ENCODE peak calls at places on chromosomes 11 and 22, in ten cellular contexts. Q is GM12891, Y is NB4, F is sigmoid colon, E is NCI-H2171, B is anterior cingulate cortex, G is GM13977, Z is head of caudate nucleus, V is HepG2, R is NCI-H510A. S is an unnamed sample.

GRCh38 chr22:32897400-32897799 is 95.9 kb downstream of the TIMP3 start:
- DNase-seq in Q (no peak), Y (no peak), F (no peak), E (no peak), B (no peak), G (no peak), Z (no peak), V (no peak), R (no peak), S (no peak)

GRCh38 chr22:43168416-43169309 is 17.3 kb downstream of the TSPO start:
- DNase-seq in Q (no peak), Y (no peak), F (no peak), E (no peak), B (no peak), G (no peak), Z (no peak), V (no peak), R (no peak), S (no peak)

GRCh38 chr22:40668611-40669390 is 10.5 kb upstream of the MCHR1 start:
- DNase-seq in Q (no peak), Y (no peak), F (no peak), E (no peak), B (no peak), G (no peak), Z (no peak), V (peak; percentile 62), R (no peak), S (no peak)

GRCh38 chr11:47603295-47603694 is 9.1 kb upstream of the C1QTNF4 start:
- DNase-seq in Q (no peak), Y (no peak), F (no peak), E (no peak), B (no peak), G (no peak), Z (no peak), V (no peak), R (no peak), S (no peak)

GRCh38 chr11:14300661-14301304 is 58.2 kb downstream of the RRAS2 start:
- DNase-seq in Q (no peak), Y (peak; percentile 66), F (peak; percentile 72), E (no peak), B (peak; percentile 8), G (peak; percentile 33), Z (peak; percentile 51), V (peak; percentile 59), R (no peak), S (peak; percentile 53)

GRCh38 chr22:22753526-22754267 is 109.3 kb downstream of the GGTLC2 start:
- DNase-seq in Q (peak; percentile 76), Y (peak; percentile 70), F (no peak), E (peak; percentile 34), B (no peak), G (peak; percentile 76), Z (peak; percentile 24), V (peak; percentile 47), R (peak; percentile 18), S (peak; percentile 65)

GRCh38 chr11:128775513-128775912 is 81.6 kb downstream of the FLI1 start:
- DNase-seq in Q (no peak), Y (no peak), F (no peak), E (no peak), B (no peak), G (no peak), Z (no peak), V (no peak), R (no peak), S (no peak)

GRCh38 chr22:25134028-25134427 is 65.6 kb upstream of the CRYBB3 start:
- DNase-seq in Q (no peak), Y (no peak), F (peak; percentile 68), E (no peak), B (no peak), G (no peak), Z (no peak), V (no peak), R (no peak), S (no peak)

GRCh38 chr11:61761440-61762163 is 9.2 kb downstream of the MYRF start:
- DNase-seq in Q (no peak), Y (no peak), F (no peak), E (no peak), B (no peak), G (no peak), Z (no peak), V (no peak), R (no peak), S (no peak)

GRCh38 chr22:22074634-22075381 is 92.2 kb upstream of the TOP3B start:
- DNase-seq in Q (no peak), Y (peak; percentile 16), F (no peak), E (no peak), B (no peak), G (no peak), Z (peak; percentile 49), V (no peak), R (no peak), S (no peak)